ENCODE peak calls at places on chromosomes 12 and 14, in five cellular contexts. L is AG04450; R is T-helper 2 cell; C is stimulated activated CD4-positive, alpha-beta T cell treated with anti-CD3 and anti-CD28 coated beads, Interleukin-1b, Interleukin-23, amount 100 ng/mL, for 24 hours; Z is cardiac muscle cell. F is an unnamed sample.

GRCh38 chr12:188910-189621 is 24.9 kb downstream of the SLC6A12 start:
- DNase-seq in R (no peak), Z (peak), L (peak), C (peak), F (no peak)

GRCh38 chr14:50082308-50082742 is 34.0 kb downstream of the VCPKMT start:
- DNase-seq in Z (no peak), C (no peak), L (no peak), R (peak), F (no peak)

GRCh38 chr14:100030441-100031153 is 34.6 kb upstream of the EVL start:
- DNase-seq in Z (no peak), R (no peak), L (peak), C (no peak), F (no peak)

GRCh38 chr14:64762044-64763034 is 58.1 kb downstream of the PLEKHG3 start:
- DNase-seq in C (no peak), Z (peak), L (peak), R (peak), F (peak)

GRCh38 chr14:101854366-101854765 is 92.9 kb downstream of the PPP2R5C start:
- DNase-seq in C (no peak), L (no peak), R (peak), Z (no peak), F (no peak)

GRCh38 chr14:51921026-51921425 is 60.6 kb downstream of the GNG2 start:
- DNase-seq in Z (no peak), L (no peak), C (no peak), R (no peak), F (no peak)

GRCh38 chr12:9064201-9064814 is 51.4 kb downstream of the A2M start:
- DNase-seq in C (no peak), Z (peak), R (no peak), L (no peak), F (peak)

GRCh38 chr12:47832263-47832933 is 12.7 kb upstream of the HDAC7 start:
- DNase-seq in C (peak), Z (no peak), L (no peak), R (peak), F (no peak)

GRCh38 chr12:17342381-17342961 is 736.5 kb upstream of the LMO3 start:
- DNase-seq in L (no peak), R (no peak), C (no peak), Z (no peak), F (no peak)

GRCh38 chr14:100221419-100222218 is 17.3 kb upstream of the YY1 start:
- DNase-seq in R (peak), Z (peak), L (no peak), C (no peak), F (no peak)

GRCh38 chr12:52496590-52497071 is 3.6 kb upstream of the KRT6A start:
- DNase-seq in C (no peak), L (no peak), Z (no peak), R (no peak), F (no peak)

GRCh38 chr12:128848371-128848770 is 4.9 kb upstream of the GLT1D1 start:
- DNase-seq in C (no peak), Z (no peak), L (no peak), R (no peak), F (no peak)

GRCh38 chr12:46818654-46819053 is 7.1 kb downstream of the SLC38A4 start:
- DNase-seq in Z (no peak), C (no peak), L (no peak), R (no peak), F (no peak)

F was measured in brain pericyte.